ENCODE peak calls at places on chromosomes 13 and 19, in seven cellular contexts. T is gastrocnemius medialis, W is thyroid gland, P is H9, X is stomach, I is IMR-90, Y is uterus. V is an unnamed sample. For H3K9me3, the result is how much of the 10 kb centered on the place peaks cover.

GRCh38 chr13:104408733-104409132 is 1342.5 kb upstream of the SLC10A2 start:
- DNase-seq in Y (no peak), T (no peak), I (peak), X (no peak), P (no peak), W (no peak), V (no peak)

GRCh38 chr13:98988782-98989181 is 10.9 kb upstream of the DOCK9 start:
- DNase-seq in P (no peak), T (no peak), I (no peak), W (no peak), X (no peak), Y (no peak), V (no peak)

GRCh38 chr13:24168980-24169379 is 8.5 kb downstream of the SPATA13 start:
- DNase-seq in X (no peak), I (no peak), T (no peak), P (no peak), Y (no peak), W (no peak), V (no peak)

GRCh38 chr13:113098163-113098732 is 7.3 kb upstream of the F7 start:
- DNase-seq in X (no peak), P (no peak), T (no peak), Y (no peak), W (no peak), I (peak), V (no peak)

GRCh38 chr19:46486358-46486757 is 9.3 kb downstream of the PNMA8B start:
- DNase-seq in Y (no peak), X (no peak), P (no peak), W (no peak), T (no peak), I (no peak), V (no peak)

GRCh38 chr13:105291987-105292386 is 1243.5 kb downstream of the EFNB2 start:
- DNase-seq in X (no peak), P (no peak), I (no peak), T (no peak), Y (no peak), W (no peak), V (no peak)

GRCh38 chr13:110055089-110055488 is 251.9 kb downstream of the COL4A1 start:
- DNase-seq in P (no peak), Y (no peak), W (no peak), I (peak), X (no peak), T (no peak), V (no peak)

GRCh38 chr13:44848956-44849748 is 140.1 kb downstream of the NUFIP1 start:
- DNase-seq in P (no peak), W (no peak), X (no peak), Y (peak), T (no peak), I (no peak), V (no peak)

GRCh38 chr13:46010148-46010547 is 42.4 kb downstream of the ZC3H13 start:
- DNase-seq in W (no peak), Y (no peak), X (no peak), I (no peak), T (no peak), P (no peak), V (no peak)

GRCh38 chr13:85597790-85598500 is 201.3 kb downstream of the SLITRK6 start:
- DNase-seq in T (no peak), X (no peak), P (no peak), Y (no peak), W (no peak), I (peak), V (no peak)

GRCh38 chr13:19178901-19179593 is 2.6 kb downstream of the TUBA3C start:
- DNase-seq in P (no peak), I (no peak), Y (no peak), W (no peak), T (no peak), X (peak), V (no peak)

GRCh38 chr13:41019027-41019487 is at the start of gene ELF1:
- DNase-seq in Y (no peak), W (peak), X (peak), T (peak), P (no peak), I (peak), V (peak)

GRCh38 chr13:77860621-77861020 is 58.0 kb downstream of the EDNRB start:
- DNase-seq in I (peak), W (no peak), P (no peak), Y (no peak), X (no peak), T (no peak), V (no peak)

GRCh38 chr19:17243340-17243853 is 2.3 kb downstream of the NR2F6 start:
- DNase-seq in I (no peak), Y (no peak), W (peak), T (no peak), X (no peak), P (no peak), V (no peak)

GRCh38 chr13:64488731-64489130 is 2741.4 kb downstream of the PCDH9 start:
- DNase-seq in I (peak), W (no peak), T (no peak), Y (no peak), P (no peak), X (no peak), V (no peak)

GRCh38 chr13:50389726-50390125 is 374.5 kb downstream of the KCNRG start:
- DNase-seq in T (no peak), P (no peak), Y (no peak), W (no peak), X (no peak), I (no peak), V (no peak)

GRCh38 chr13:95641961-95642621 is 2.4 kb downstream of the DZIP1 start:
- DNase-seq in X (peak), I (peak), P (peak), W (peak), Y (peak), T (no peak), V (no peak)

GRCh38 chr13:30158774-30159445 is 148.4 kb downstream of the KATNAL1 start:
- DNase-seq in X (peak), I (peak), T (no peak), P (no peak), W (no peak), Y (peak), V (no peak)

GRCh38 chr19:13902993-13903555 is 2.8 kb downstream of the BRME1 start:
- DNase-seq in W (no peak), X (no peak), I (no peak), P (no peak), Y (no peak), T (no peak), V (no peak)

GRCh38 chr13:59145381-59145780 is 1018.3 kb downstream of the DIAPH3 start:
- DNase-seq in W (no peak), T (no peak), P (no peak), I (no peak), Y (no peak), X (no peak), V (no peak)

GRCh38 chr13:66528139-66528538 is 702.0 kb downstream of the PCDH9 start:
- DNase-seq in X (no peak), Y (no peak), I (no peak), W (no peak), P (no peak), T (no peak), V (no peak)

GRCh38 chr13:30493670-30494381 is 28.1 kb upstream of the HMGB1 start:
- DNase-seq in I (no peak), W (no peak), P (no peak), T (no peak), Y (no peak), X (no peak), V (no peak)

GRCh38 chr19:15631817-15632216 is 8.9 kb upstream of the CYP4F3 start:
- DNase-seq in T (no peak), I (no peak), X (no peak), Y (no peak), W (no peak), P (peak), V (peak)

GRCh38 chr13:89165685-89166084 is 1494.5 kb downstream of the SLITRK5 start:
- DNase-seq in W (no peak), X (no peak), I (no peak), T (no peak), Y (no peak), P (no peak), V (no peak)

GRCh38 chr19:18817574-18817973 is 14.2 kb upstream of the UPF1 start:
- DNase-seq in X (no peak), Y (no peak), T (no peak), I (no peak), P (no peak), W (no peak), V (no peak)

GRCh38 chr19:39842693-39843435 is 3.3 kb downstream of the FBL start:
- DNase-seq in W (no peak), I (no peak), X (no peak), Y (no peak), P (no peak), T (no peak), V (no peak)

GRCh38 chr19:39539165-39539518 is 819 bp downstream of the EID2 start:
- DNase-seq in X (no peak), I (peak), W (no peak), Y (no peak), T (no peak), P (no peak), V (no peak)

GRCh38 chr13:79912403-79912802 is 428.5 kb downstream of the SPRY2 start:
- DNase-seq in X (no peak), W (no peak), I (no peak), Y (no peak), P (no peak), T (no peak), V (no peak)

GRCh38 chr13:44386932-44387556 is 13.4 kb downstream of the SERP2 start:
- DNase-seq in T (no peak), X (no peak), I (no peak), P (no peak), Y (no peak), W (no peak), V (no peak)

GRCh38 chr13:53839461-53839860 is 810.8 kb downstream of the OLFM4 start:
- DNase-seq in X (no peak), P (no peak), W (no peak), T (no peak), Y (no peak), I (no peak), V (no peak)
- H3K9me3 ChIP-seq in X (under half), P (under half), W (under half), T (under half), Y (under half), I (under half), V (under half)

GRCh38 chr19:44007473-44007872 is 4.7 kb downstream of the ZNF230 start:
- DNase-seq in Y (no peak), T (no peak), I (no peak), X (no peak), P (no peak), W (no peak), V (no peak)

GRCh38 chr19:44005968-44006367 is 3.2 kb downstream of the ZNF230 start:
- DNase-seq in T (no peak), I (peak), P (no peak), Y (no peak), W (no peak), X (no peak), V (no peak)

GRCh38 chr19:44010468-44010867 is 7.7 kb downstream of the ZNF230 start:
- DNase-seq in P (no peak), X (no peak), Y (no peak), T (no peak), I (no peak), W (no peak), V (no peak)
- H3K9me3 ChIP-seq in P (under half), X (under half), Y (half or more), T (under half), I (under half), W (under half), V (under half)

DNA sequence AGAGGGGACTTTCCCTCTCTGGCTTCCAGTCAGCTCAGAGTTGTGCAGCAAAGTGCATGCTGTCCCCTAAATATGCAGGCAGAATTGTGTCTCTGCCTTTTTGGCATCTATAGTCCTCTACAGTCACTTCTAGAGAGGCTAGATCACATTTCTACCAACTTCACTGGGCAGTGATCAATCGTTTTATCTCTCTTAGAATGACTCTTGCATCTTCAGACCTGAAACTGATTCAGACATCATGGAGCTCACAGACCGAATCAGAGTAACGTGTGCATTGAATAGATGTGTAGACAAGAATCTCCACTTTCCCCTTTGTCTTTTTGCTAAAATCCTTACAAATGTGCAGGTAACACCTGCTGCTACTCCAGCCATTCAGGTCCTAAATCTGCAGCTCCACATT is 6.2 kb downstream of the ZNF253 start:
- DNase-seq in W (no peak), T (no peak), X (no peak), I (no peak), P (no peak), Y (no peak), V (no peak)
- H3K9me3 ChIP-seq in W (under half), T (under half), X (under half), I (under half), P (under half), Y (under half), V (under half)

GRCh38 chr19:37492213-37492612 is 14.5 kb upstream of the ZNF793 start:
- DNase-seq in Y (no peak), W (no peak), X (no peak), P (no peak), T (no peak), I (no peak), V (no peak)
- H3K9me3 ChIP-seq in Y (under half), W (under half), X (under half), P (under half), T (under half), I (under half), V (under half)

DNA sequence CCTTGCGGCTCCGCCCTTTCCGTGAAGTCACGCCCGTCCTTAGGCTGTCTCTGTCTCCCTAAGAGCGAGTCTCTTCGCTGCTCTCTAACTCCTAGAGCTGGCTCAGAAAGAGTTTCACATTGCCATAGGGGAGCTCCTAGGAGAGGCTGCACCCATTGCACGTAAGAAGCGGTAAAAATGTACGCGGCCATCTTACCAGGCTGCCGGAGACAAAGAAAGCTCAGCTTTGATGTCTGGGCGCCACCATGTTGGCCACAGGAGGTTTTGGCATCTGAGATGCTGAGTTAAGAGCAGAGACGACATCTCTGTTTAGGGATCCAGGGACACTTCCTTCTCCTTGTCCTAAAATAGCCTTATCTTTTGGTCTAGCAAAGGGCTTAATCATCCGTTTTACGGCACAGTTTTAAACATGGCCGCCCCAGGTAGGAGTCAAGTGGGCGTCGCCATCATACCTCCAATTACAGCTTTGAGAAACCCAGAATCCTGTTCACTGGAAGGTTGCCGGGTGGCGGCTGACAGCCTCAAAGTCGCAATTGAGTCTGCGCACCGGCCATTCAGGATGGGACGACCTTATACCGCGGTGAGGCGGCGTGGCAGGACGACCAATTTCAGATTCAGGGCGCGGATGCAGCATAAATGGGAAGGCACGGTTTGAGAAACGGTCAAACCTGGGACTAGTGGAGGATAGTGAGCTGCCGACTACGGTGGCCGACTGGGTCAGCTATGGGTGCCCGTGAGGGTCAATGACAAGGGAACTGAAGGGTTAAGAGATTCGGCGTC is at the start of gene ZNF793:
- DNase-seq in P (peak), I (peak), X (peak), T (peak), W (peak), Y (peak), V (peak)
- H3K9me3 ChIP-seq in P (under half), I (under half), X (under half), T (under half), W (under half), Y (under half), V (under half)

DNA sequence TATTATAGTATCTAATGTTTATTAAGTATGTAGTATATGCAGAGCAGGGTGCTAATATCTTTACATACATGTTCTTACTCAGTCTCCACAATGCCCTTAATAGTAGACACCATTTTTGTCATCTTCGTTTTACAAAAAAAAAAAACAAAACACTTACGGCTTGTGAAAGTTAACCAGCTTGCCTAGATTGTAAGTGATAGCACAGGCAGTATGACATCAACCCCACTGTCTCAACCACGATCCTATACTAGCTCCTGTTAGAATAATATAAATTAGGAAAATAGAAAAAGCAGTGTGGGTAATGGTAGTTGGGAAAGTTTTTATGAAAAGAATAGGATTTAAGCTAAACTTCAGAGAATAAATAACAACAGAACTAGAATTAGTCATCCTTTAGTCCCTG is 34.3 kb downstream of the MICU2 start:
- DNase-seq in I (no peak), P (no peak), W (no peak), X (no peak), T (no peak), Y (no peak), V (no peak)
- H3K9me3 ChIP-seq in I (under half), P (under half), W (under half), X (under half), T (under half), Y (under half), V (under half)

GRCh38 chr19:58045411-58046050 is 11.7 kb downstream of the ZSCAN1 start:
- DNase-seq in I (no peak), P (no peak), Y (no peak), X (no peak), W (no peak), T (no peak), V (no peak)

GRCh38 chr19:58042709-58043340 is 9.0 kb downstream of the ZSCAN1 start:
- DNase-seq in I (no peak), T (no peak), W (peak), X (no peak), P (peak), Y (no peak), V (no peak)

GRCh38 chr19:58044391-58044790 is 10.6 kb downstream of the ZSCAN1 start:
- DNase-seq in X (no peak), I (no peak), T (no peak), P (no peak), W (no peak), Y (no peak), V (no peak)

GRCh38 chr19:58046856-58047255 is 12.2 kb upstream of the ZNF135 start:
- DNase-seq in I (no peak), W (no peak), Y (no peak), X (no peak), T (no peak), P (no peak), V (no peak)

GRCh38 chr19:58044886-58045285 is 11.1 kb downstream of the ZSCAN1 start:
- DNase-seq in T (no peak), P (no peak), Y (no peak), X (no peak), I (no peak), W (no peak), V (no peak)
- H3K9me3 ChIP-seq in T (under half), P (under half), Y (under half), X (under half), I (half or more), W (under half), V (under half)

DNA sequence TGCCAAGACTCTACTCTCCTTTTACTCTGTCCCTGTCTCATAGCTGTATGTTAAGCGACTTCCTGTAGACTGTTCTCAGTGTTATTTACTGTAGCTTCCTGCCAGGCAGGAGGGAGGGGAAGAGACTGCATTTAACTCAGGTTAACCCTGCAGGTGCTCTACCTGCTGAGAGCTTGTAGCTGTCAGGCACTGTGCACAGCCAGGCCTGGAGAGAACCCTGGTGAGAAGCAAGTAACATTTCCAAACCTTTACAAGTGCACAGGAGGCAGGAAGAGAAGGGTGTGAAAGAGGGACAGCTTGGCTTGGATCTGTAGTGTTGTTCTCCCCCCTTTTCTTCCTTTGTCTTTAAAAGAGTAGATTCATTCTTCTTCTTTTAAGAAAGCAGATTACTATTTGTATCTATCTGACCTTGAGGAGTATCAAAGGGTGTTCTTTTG is 167.1 kb downstream of the LMO7 start:
- DNase-seq in I (no peak), W (no peak), T (no peak), X (peak), P (peak), Y (no peak), V (no peak)
- H3K9me3 ChIP-seq in I (under half), W (under half), T (under half), X (under half), P (under half), Y (under half), V (under half)

DNA sequence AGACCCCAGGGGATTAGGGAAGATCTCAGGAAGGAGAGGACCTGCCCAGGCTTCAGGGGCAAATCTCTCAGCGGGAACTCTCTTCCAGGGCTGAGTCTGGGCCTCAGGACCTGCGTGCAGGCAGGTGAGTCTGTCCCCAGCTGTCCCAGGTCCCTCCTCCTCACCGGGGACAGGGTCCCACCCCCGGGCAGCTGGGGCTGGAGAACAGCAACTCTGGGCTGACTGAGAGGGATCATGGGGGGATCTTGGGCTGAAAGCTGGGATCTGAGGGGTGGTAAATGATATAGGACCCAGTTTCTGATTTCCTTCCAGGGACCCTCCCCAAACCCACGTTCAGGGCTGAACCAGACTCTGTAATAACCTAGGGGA is 14.3 kb downstream of the LILRA1 start:
- DNase-seq in I (no peak), Y (no peak), X (no peak), W (no peak), T (no peak), P (no peak), V (no peak)
- H3K9me3 ChIP-seq in I (under half), Y (under half), X (under half), W (under half), T (under half), P (half or more), V (under half)

GRCh38 chr19:56566904-56567273 is 379 bp upstream of the ZNF470 start:
- DNase-seq in W (peak), P (peak), Y (peak), I (no peak), X (peak), T (no peak), V (no peak)
- H3K9me3 ChIP-seq in W (under half), P (under half), Y (under half), I (half or more), X (under half), T (under half), V (under half)